ENCODE peak calls at places on chromosome X, in nine cellular contexts. C, L, A, M, W, I, S, O and E are unnamed samples.

GRCh38 chrX:115013705-115014104 is 3.7 kb downstream of the IL13RA2 start:
- DNase-seq in C (no peak), L (no peak), A (no peak), M (no peak), W (no peak), I (no peak), S (no peak), O (no peak), E (no peak)

GRCh38 chrX:45807572-45808425 is 607.1 kb upstream of the DIPK2B start:
- DNase-seq in C (no peak), L (no peak), A (no peak), M (no peak), W (no peak), I (no peak), S (no peak), O (no peak), E (no peak)

GRCh38 chrX:68807818-68808217 is 21.0 kb upstream of the EFNB1 start:
- DNase-seq in C (no peak), L (no peak), A (no peak), M (peak), W (no peak), I (no peak), S (no peak), O (no peak), E (no peak)

GRCh38 chrX:283115-283845 is 2.1 kb downstream of the PLCXD1 start:
- DNase-seq in C (peak), L (peak), A (no peak), M (peak), W (peak), I (peak), S (peak), O (no peak), E (peak)

GRCh38 chrX:40912576-40912975 is 172.7 kb upstream of the USP9X start:
- DNase-seq in C (no peak), L (no peak), A (no peak), M (no peak), W (no peak), I (no peak), S (no peak), O (no peak), E (no peak)

GRCh38 chrX:121365572-121366161 is 318.3 kb downstream of the GLUD2 start:
- DNase-seq in C (no peak), L (no peak), A (no peak), M (no peak), W (no peak), I (no peak), S (no peak), O (no peak), E (no peak)

GRCh38 chrX:56248492-56248891 is 16.3 kb downstream of the KLF8 start:
- DNase-seq in C (peak), L (no peak), A (peak), M (peak), W (peak), I (peak), S (peak), O (peak), E (peak)

GRCh38 chrX:114712466-114712865 is 128.6 kb downstream of the HTR2C start:
- DNase-seq in C (no peak), L (no peak), A (no peak), M (no peak), W (no peak), I (no peak), S (no peak), O (no peak), E (no peak)

GRCh38 chrX:30489323-30489722 is 88.2 kb downstream of the TASL start:
- DNase-seq in C (no peak), L (no peak), A (no peak), M (no peak), W (no peak), I (no peak), S (no peak), O (no peak), E (no peak)

GRCh38 chrX:46573896-46574336 is 351 bp downstream of the CHST7 start:
- DNase-seq in C (peak), L (peak), A (no peak), M (peak), W (no peak), I (peak), S (peak), O (peak), E (no peak)

GRCh38 chrX:45623266-45623665 is 422.6 kb upstream of the DIPK2B start:
- DNase-seq in C (no peak), L (no peak), A (no peak), M (no peak), W (peak), I (no peak), S (no peak), O (no peak), E (peak)

GRCh38 chrX:4978613-4979012 is 1250.1 kb downstream of the NLGN4X start:
- DNase-seq in C (no peak), L (no peak), A (no peak), M (no peak), W (no peak), I (no peak), S (no peak), O (no peak), E (no peak)

GRCh38 chrX:27598312-27598711 is 8.2 kb downstream of the DCAF8L2 start:
- DNase-seq in C (no peak), L (no peak), A (no peak), M (peak), W (no peak), I (no peak), S (peak), O (no peak), E (no peak)

GRCh38 chrX:112512509-112512908 is 167.2 kb downstream of the LHFPL1 start:
- DNase-seq in C (no peak), L (no peak), A (no peak), M (no peak), W (no peak), I (no peak), S (no peak), O (no peak), E (no peak)

GRCh38 chrX:123339201-123339905 is 155.3 kb downstream of the GRIA3 start:
- DNase-seq in C (no peak), L (no peak), A (no peak), M (no peak), W (no peak), I (no peak), S (no peak), O (no peak), E (peak)

GRCh38 chrX:154890990-154891639 is 5.0 kb downstream of the F8A1 start:
- DNase-seq in C (no peak), L (no peak), A (no peak), M (no peak), W (no peak), I (no peak), S (no peak), O (peak), E (no peak)

GRCh38 chrX:2784026-2784425 is 32.2 kb downstream of the XG start:
- DNase-seq in C (no peak), L (no peak), A (no peak), M (no peak), W (no peak), I (no peak), S (no peak), O (no peak), E (no peak)

GRCh38 chrX:131854586-131854985 is 168.5 kb upstream of the STK26 start:
- DNase-seq in C (no peak), L (no peak), A (no peak), M (no peak), W (no peak), I (no peak), S (no peak), O (no peak), E (no peak)

GRCh38 chrX:109890910-109891502 is 111.9 kb upstream of the TMEM164 start:
- DNase-seq in C (peak), L (peak), A (peak), M (peak), W (no peak), I (peak), S (peak), O (peak), E (no peak)

GRCh38 chrX:137342969-137343368 is 223.0 kb upstream of the ZIC3 start:
- DNase-seq in C (no peak), L (no peak), A (no peak), M (no peak), W (no peak), I (no peak), S (no peak), O (no peak), E (no peak)

GRCh38 chrX:41152221-41152620 is 67.0 kb downstream of the USP9X start:
- DNase-seq in C (no peak), L (no peak), A (no peak), M (no peak), W (no peak), I (no peak), S (no peak), O (no peak), E (no peak)

GRCh38 chrX:103805860-103806259 is 26.2 kb downstream of the RAB9B start:
- DNase-seq in C (no peak), L (no peak), A (no peak), M (no peak), W (no peak), I (no peak), S (no peak), O (no peak), E (no peak)